ENCODE peak calls at places on chromosomes 13 and 19, in five cellular contexts. Y is IMR-90; H is neuronal stem cell; N is CD8-positive, alpha-beta T cell; F is effector memory CD4-positive, alpha-beta T cell. B is an unnamed sample.
A peak's percentile ranks its signal among the peaks of the same experiment; 100 is the strongest.

GRCh38 chr13:99380921-99381645 is 73.9 kb upstream of the GPR183 start:
- DNase-seq in F (no peak), Y (peak; percentile 7), H (no peak), N (peak; percentile 41), B (peak; percentile 82)

GRCh38 chr19:47813304-47813994 is 8.3 kb upstream of the CRX start:
- DNase-seq in F (peak; percentile 39), H (peak; percentile 77), Y (peak; percentile 18), N (peak; percentile 62), B (peak; percentile 25)

GRCh38 chr13:98083507-98083906 is 59.4 kb upstream of the FARP1 start:
- DNase-seq in H (no peak), Y (peak; percentile 98), N (no peak), F (no peak), B (no peak)

GRCh38 chr13:106683179-106683578 is 115.2 kb upstream of the ARGLU1 start:
- DNase-seq in Y (no peak), N (no peak), F (no peak), H (no peak), B (no peak)

GRCh38 chr13:38872693-38873092 is 117.9 kb downstream of the STOML3 start:
- DNase-seq in H (peak; percentile 54), N (no peak), F (no peak), Y (peak; percentile 5), B (peak; percentile 48)

GRCh38 chr13:109401891-109402290 is 384.5 kb downstream of the IRS2 start:
- DNase-seq in H (no peak), F (no peak), Y (no peak), N (no peak), B (no peak)

GRCh38 chr13:24606486-24607170 is 73.6 kb upstream of the ATP12A start:
- DNase-seq in H (no peak), Y (no peak), N (no peak), F (no peak), B (no peak)

GRCh38 chr19:49189259-49189658 is 31.7 kb downstream of the TRPM4 start:
- DNase-seq in Y (no peak), N (no peak), F (no peak), H (no peak), B (no peak)

GRCh38 chr13:84641491-84641890 is 759.2 kb upstream of the SLITRK1 start:
- DNase-seq in N (no peak), H (no peak), F (no peak), Y (peak; percentile 47), B (no peak)

GRCh38 chr19:8518536-8518935 is 4.6 kb upstream of the ZNF414 start:
- DNase-seq in N (no peak), Y (no peak), H (no peak), F (no peak), B (no peak)

GRCh38 chr19:30666301-30666803 is 294.2 kb downstream of the ZNF536 start:
- DNase-seq in Y (peak; percentile 13), F (no peak), N (peak; percentile 13), H (peak; percentile 54), B (no peak)

GRCh38 chr19:6230991-6231448 is 48.8 kb downstream of the MLLT1 start:
- DNase-seq in H (no peak), F (no peak), Y (no peak), N (no peak), B (no peak)

GRCh38 chr13:61142506-61142905 is 273.1 kb downstream of the PCDH20 start:
- DNase-seq in H (no peak), Y (no peak), F (no peak), N (no peak), B (no peak)

GRCh38 chr19:899363-900301 is 6.3 kb downstream of the RNU6-9 start:
- DNase-seq in N (no peak), F (no peak), H (no peak), Y (no peak), B (no peak)

GRCh38 chr19:5142725-5143097 is 173.8 kb downstream of the KDM4B start:
- DNase-seq in H (no peak), Y (no peak), N (no peak), F (no peak), B (no peak)
- H3K27me3 ChIP-seq in H (no peaks in the 10 kb centered on the region), Y (no peaks in the 10 kb centered on the region), N (no peaks in the 10 kb centered on the region), F (no peaks in the 10 kb centered on the region), B (no peaks in the 10 kb centered on the region)

DNA sequence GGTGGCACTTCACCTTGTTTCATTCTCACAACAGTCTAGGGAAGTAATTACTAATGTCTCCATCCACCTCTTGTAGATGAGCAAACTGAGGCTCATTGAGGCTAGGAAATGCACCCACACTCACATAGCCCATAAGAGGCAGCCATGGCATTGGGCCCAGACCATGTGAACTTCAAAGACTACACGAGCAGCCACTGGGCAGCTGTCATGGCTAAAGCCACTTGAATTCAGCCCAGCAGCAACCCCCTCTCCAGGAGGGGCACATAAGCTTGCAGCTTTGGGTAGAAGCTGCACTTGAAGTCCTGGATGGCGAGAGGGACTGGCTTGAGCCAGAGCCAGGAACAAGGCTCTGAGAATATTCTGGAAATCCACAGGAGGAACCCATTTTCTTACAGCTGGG is 13.4 kb downstream of the ALOX5AP start:
- DNase-seq in H (no peak), F (no peak), N (no peak), Y (no peak), B (no peak)
- H3K27ac ChIP-seq in H (no peak overlapping the region), F (no peak overlapping the region), N (no peak overlapping the region), Y (no peak overlapping the region), B (no peak overlapping the region)

DNA sequence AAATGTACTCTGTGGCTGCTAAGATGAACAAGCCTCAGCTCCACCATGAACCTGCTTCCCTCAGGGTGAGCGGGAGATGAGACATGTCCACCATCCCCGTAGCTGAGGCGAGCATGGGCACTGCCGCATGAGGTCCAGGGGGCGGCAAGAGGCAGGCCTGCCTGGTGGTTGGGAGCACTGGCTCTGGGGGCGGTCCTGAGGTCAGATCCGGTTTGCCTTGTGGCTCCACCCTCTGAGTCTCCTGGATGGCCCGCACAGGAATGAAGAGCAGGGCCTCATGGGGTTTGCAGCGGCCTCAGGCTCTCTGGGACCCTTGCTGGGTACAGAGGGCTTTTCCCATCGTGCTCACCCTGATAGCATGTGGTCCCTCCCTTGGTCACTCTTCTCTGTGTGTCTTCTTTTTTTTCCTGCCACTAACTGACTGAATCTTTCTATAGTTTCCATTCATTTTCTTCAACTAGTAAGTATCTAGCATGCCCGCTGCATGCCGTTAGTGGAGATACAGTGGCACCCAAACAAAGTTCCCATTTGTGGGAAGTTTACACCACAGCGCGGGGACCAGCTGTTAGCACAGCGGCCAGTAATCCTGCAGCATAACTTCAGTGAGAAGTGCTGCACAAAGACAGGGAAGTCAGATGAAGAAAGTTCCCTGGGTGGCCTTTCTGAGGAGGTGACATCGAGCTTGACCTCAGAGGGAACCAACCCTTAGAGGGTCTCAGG is 37.3 kb downstream of the CAPN12 start:
- DNase-seq in Y (no peak), F (no peak), H (no peak), N (no peak), B (no peak)
- H3K4me1 ChIP-seq in Y (peaks cover 32% of the 10 kb centered on the region), F (no peaks in the 10 kb centered on the region), H (no peaks in the 10 kb centered on the region), N (no peaks in the 10 kb centered on the region), B (no peaks in the 10 kb centered on the region)

DNA sequence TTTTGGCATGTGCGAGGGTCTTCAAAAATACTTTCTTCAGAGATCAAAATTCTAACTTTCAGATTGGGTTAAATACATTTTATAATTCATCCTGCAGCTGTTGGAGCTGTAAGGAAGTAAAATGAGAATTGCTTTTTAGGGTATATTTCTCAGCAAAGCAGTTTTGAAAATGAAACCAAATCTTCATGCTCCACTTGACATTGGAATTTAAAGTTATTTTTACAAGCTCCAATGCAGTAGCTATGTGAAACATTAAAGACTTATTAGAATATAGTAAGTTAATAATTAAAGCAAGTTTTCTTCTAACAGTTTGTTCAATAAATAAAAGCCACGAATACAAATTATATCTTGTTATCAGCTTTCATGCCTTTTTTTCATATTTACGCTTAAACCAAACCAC is 12.2 kb upstream of the MICU2 start:
- DNase-seq in Y (no peak), H (no peak), N (no peak), F (no peak), B (no peak)
- H3K27me3 ChIP-seq in Y (peaks cover 16% of the 10 kb centered on the region), H (no peaks in the 10 kb centered on the region), N (no peaks in the 10 kb centered on the region), F (peaks cover 4% of the 10 kb centered on the region), B (peaks cover 3% of the 10 kb centered on the region)

DNA sequence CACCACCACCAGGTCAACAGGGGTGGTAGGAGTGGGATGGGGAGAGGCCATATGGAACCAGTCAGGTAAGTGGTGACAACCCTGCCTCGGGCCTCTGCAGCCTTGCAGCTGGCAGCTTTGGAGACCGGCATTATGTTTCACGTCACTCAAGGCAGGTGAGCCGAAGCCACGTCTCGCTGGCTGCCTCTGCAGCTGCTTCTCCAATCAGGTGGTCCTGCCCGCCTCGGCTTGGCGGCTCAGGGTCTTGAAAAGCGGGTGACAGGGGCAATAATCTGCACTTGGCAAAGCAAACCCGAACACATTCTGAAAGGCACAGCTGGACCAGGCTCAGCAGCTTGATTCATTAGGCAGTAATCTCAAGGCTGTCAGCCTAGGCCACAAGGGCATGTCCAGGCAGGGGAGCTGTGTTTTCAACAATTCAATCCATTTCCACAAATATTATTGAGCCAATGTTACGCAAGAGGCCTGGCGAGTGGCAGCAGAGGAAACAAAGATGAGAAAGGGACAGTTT is 77.4 kb upstream of the PCDH8 start:
- DNase-seq in F (no peak), Y (no peak), H (no peak), N (no peak), B (no peak)
- H3K27ac ChIP-seq in F (no peak overlapping the region), Y (no peak overlapping the region), H (no peak overlapping the region), N (no peak overlapping the region), B (no peak overlapping the region)

GRCh38 chr19:10839071-10840050 is 3.3 kb upstream of the TMED1 start:
- DNase-seq in Y (no peak), H (no peak), N (no peak), F (no peak), B (no peak)

GRCh38 chr19:10848208-10848843 is at the start of gene C19orf38:
- DNase-seq in H (no peak), N (no peak), F (no peak), Y (no peak), B (no peak)

GRCh38 chr19:10838377-10838776 is 2.4 kb upstream of the TMED1 start:
- DNase-seq in Y (no peak), H (no peak), F (no peak), N (no peak), B (no peak)

GRCh38 chr19:10846500-10847202 is 1.6 kb upstream of the C19orf38 start:
- DNase-seq in N (no peak), Y (no peak), F (no peak), H (no peak), B (no peak)

DNA sequence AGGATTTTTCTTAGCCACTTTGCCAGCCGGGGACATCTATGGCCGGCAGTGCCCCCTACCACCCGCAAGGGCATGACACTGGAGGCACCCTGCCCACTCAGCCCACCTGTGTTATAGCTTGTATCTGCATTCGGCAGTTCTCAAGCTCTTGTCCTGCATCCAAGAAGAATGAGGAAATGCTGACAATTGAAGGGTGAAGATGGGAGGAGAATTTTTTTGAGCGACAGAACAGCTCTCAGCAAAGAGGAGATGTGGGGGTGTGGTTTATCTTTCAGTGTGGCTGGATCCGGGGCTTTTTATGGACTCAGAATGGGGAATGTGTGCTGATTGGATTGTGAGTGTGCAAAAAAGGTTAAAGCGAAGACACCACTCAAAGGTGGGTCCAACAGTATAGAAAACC is 5.4 kb upstream of the C19orf38 start:
- DNase-seq in F (no peak), H (no peak), Y (no peak), N (no peak), B (no peak)
- H3K4me1 ChIP-seq in F (no peaks in the 10 kb centered on the region), H (no peaks in the 10 kb centered on the region), Y (no peaks in the 10 kb centered on the region), N (no peaks in the 10 kb centered on the region), B (no peaks in the 10 kb centered on the region)